ENCODE peak calls at places on chromosomes 3 and 15, in five cellular contexts. A is mammary epithelial cell, Z is A549, Q is right cardiac atrium, H is tibial nerve. I is an unnamed sample.

GRCh38 chr3:138877246-138877645 is 42.5 kb upstream of the PIK3CB start:
- DNase-seq in A (peak; percentile 95), Z (no peak), H (no peak), Q (no peak), I (peak; percentile 66)

GRCh38 chr3:22729981-22730380 is 473.1 kb upstream of the UBE2E2 start:
- DNase-seq in Q (no peak), H (no peak), Z (no peak), A (peak; percentile 2), I (no peak)

GRCh38 chr3:172749201-172749965 is 1.1 kb upstream of the ECT2 start:
- DNase-seq in H (peak; percentile 25), Q (peak; percentile 38), A (peak; percentile 85), Z (peak; percentile 78), I (peak; percentile 74)

GRCh38 chr15:26771168-26771916 is 1.5 kb downstream of the GABRB3 start:
- DNase-seq in H (no peak), Q (peak; percentile 42), Z (no peak), A (no peak), I (no peak)

GRCh38 chr3:42277676-42278075 is 11.7 kb upstream of the CCK start:
- DNase-seq in A (no peak), H (no peak), Q (no peak), Z (no peak), I (no peak)

GRCh38 chr3:139935071-139935865 is at the start of gene CLSTN2:
- DNase-seq in A (peak; percentile 59), H (peak; percentile 64), Z (peak; percentile 24), Q (peak; percentile 87), I (no peak)

GRCh38 chr3:61832375-61833229 is 271.2 kb downstream of the PTPRG start:
- DNase-seq in H (no peak), Z (no peak), Q (no peak), A (no peak), I (no peak)

GRCh38 chr3:153166206-153166605 is 4.2 kb downstream of the RAP2B start:
- DNase-seq in A (peak; percentile 50), Q (no peak), Z (no peak), H (no peak), I (no peak)

GRCh38 chr15:76139368-76140068 is 79.7 kb downstream of the TMEM266 start:
- DNase-seq in Q (peak; percentile 62), Z (peak; percentile 94), A (peak; percentile 55), H (peak; percentile 89), I (no peak)

GRCh38 chr3:13818919-13819318 is 61.0 kb downstream of the WNT7A start:
- DNase-seq in H (no peak), Q (no peak), Z (no peak), A (no peak), I (no peak)

GRCh38 chr3:8651418-8652322 is 7.1 kb upstream of the SSUH2 start:
- DNase-seq in A (no peak), H (no peak), Z (no peak), Q (no peak), I (no peak)

DNA sequence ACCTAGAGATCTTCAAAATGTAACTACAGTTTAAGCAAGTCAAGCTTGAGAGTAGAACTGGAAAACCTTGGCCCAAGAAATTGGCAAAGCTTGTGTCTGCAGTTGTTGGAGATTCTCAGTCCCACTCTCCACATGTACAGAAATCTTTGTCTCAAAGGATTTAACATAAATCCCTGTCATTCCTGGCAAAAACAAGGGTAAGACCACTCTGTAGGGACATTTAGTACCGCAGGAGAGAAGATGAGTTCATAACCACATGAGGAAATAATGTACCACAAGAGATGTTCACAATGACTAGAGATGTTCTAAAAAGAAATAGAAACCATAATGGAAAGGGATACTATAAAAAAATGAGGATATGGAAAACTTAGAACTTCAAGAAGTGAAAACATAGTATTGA is 73.7 kb downstream of the RAB7A start:
- DNase-seq in A (no peak), H (no peak), Q (no peak), Z (no peak), I (no peak)
- H3K27ac ChIP-seq in A (no peak overlapping the region), H (no peak overlapping the region), Q (peak overlapping the region; percentile 53), Z (no peak overlapping the region), I (no peak overlapping the region)

DNA sequence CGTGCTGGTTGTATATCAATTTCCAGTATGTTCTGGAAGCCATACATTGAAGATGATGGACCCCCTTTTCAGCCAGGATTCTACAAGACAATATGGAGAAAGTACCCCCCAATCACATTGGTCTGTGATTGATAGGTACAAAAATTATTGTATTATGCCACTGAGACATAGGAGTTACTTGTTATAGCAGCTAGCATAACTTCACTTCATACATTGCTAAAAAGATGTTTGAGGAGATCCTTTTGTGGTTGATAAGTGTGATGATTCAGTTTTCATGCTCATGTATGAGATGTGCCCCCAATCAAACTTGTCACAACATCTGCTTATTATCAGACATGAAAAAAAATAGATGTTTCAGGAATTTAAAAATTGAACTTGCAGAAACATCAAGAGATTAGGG is 66.0 kb downstream of the GPD1L start:
- DNase-seq in A (no peak), H (no peak), Z (no peak), Q (no peak), I (no peak)
- H3K27ac ChIP-seq in A (no peak overlapping the region), H (no peak overlapping the region), Z (no peak overlapping the region), Q (no peak overlapping the region), I (no peak overlapping the region)

DNA sequence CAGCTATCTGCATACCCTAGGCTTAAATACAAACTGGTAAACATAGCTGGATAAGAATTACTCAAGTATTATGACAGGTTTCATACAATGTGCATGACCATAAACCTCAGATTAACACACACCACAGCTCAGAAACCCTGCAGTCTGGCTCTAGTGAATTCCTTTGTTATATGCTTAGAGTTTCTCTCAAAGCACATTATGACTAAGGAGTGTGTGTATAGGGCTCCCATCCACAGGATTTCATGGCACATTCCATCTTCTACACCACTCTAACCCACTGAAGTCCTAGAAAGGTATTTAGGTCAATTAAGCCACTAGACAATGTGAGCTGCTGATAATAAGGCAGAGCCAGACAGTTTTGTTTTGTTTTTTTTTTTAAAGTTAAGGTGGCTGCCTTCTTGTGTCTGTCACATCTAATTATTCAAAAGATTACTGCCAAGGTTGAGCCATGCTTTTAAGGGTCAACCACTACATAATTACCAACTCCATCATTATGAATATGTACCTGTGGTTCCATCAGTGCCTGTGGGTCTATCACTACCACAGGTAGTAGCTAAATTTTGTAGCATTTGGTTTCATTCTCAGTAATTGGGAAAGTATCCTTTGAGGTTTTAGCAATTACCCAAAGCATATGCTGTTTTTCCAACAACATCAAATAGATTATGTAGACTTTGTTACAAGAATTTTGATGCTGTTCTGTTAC is 107.0 kb downstream of the ALCAM start:
- DNase-seq in Z (no peak), H (no peak), A (peak; percentile 90), Q (no peak), I (peak; percentile 56)
- H3K27ac ChIP-seq in Z (no peak overlapping the region), H (no peak overlapping the region), A (peak overlapping the region; percentile 55), Q (no peak overlapping the region), I (peak overlapping the region; percentile 19)

DNA sequence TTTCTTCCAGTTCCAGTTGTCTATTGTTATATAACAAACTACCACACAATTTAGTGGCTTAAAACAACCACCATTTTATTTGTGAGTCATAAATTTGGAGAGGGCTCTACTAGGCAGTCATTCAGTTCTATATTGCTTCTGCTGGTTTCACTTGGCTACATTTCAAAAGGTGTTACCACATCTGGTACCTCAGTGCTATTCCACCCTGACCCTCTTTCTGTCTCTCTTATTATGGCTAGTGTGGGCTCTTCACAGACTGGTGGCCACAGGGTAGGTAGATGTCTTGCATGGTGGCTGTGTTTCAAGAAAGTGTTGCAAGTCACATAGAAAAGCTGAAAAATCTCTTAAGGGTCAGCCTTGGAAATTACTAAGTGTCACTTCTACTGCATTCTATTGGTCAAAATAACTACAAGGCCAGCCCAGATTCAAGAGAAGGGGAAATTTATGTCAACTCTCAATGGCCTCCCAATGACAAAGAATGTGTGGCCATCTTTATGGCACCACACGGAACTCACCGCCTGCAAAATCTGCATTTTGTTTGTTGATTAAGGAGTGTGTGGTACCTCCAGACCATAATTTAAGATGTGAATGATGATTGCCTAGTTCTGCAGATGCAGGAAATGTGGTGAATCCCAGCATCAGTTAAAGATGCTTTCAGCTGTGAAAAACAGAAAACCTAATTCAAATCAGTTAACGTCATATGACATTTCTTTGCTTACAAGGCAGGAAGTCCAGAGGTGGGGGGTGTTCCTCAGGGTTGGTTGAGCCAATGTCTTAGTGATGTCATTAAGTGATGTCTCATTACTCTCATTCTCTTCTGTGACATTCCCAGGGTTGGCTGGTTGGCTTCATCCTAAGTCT is 105.8 kb upstream of the RASGRP1 start:
- DNase-seq in A (no peak), Z (no peak), H (no peak), Q (no peak), I (no peak)
- H3K27ac ChIP-seq in A (no peak overlapping the region), Z (no peak overlapping the region), H (no peak overlapping the region), Q (no peak overlapping the region), I (no peak overlapping the region)

GRCh38 chr3:125057186-125057850 is 1.5 kb upstream of the HEG1 start:
- DNase-seq in Q (no peak), Z (no peak), A (peak; percentile 88), H (no peak), I (no peak)
- H3K27ac ChIP-seq in Q (peak overlapping the region; percentile 83), Z (peak overlapping the region; percentile 83), A (peak overlapping the region; percentile 60), H (no peak overlapping the region), I (peak overlapping the region; percentile 56)

GRCh38 chr3:192055946-192056345 is 595.0 kb downstream of the PYDC2 start:
- DNase-seq in Z (no peak), H (no peak), Q (no peak), A (no peak), I (no peak)

GRCh38 chr3:192063570-192063969 is 602.6 kb downstream of the PYDC2 start:
- DNase-seq in Z (no peak), A (no peak), H (no peak), Q (peak; percentile 25), I (no peak)

GRCh38 chr3:192062186-192062585 is 601.2 kb downstream of the PYDC2 start:
- DNase-seq in Q (no peak), H (no peak), A (peak; percentile 19), Z (no peak), I (no peak)

GRCh38 chr3:192064959-192065358 is 604.0 kb downstream of the PYDC2 start:
- DNase-seq in A (no peak), H (no peak), Z (no peak), Q (no peak), I (no peak)

DNA sequence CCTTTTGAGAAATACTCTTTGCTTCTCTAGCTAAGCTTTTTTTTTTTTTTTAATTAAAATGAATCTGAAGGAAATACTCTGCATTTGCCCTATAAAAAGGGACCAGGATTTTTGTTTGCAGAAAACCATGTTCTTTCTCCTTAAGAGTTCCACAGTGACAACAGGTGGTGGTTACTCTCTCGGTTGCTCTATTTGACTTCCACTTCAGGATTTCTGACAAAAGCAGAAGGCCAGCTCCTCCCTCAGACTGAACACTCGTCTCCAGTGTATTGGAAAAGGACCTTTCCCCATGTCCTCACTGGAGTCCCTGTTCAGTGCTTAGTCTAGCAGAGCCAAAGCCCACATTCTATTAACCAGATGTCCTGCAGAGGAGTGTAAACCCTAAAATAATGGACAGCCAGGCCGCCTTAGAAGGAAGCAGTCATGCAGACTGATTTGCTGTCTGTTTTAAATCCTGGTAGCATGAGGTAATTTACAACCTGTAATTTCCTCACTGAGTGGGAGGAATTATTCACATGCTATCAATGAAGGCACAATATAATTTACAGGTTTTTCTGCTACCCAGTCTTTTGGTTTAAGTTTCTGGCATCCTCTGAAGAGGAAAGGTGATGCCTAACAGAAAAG is 599.3 kb downstream of the PYDC2 start:
- DNase-seq in Z (no peak), H (no peak), Q (no peak), A (no peak), I (no peak)
- H3K27ac ChIP-seq in Z (no peak overlapping the region), H (no peak overlapping the region), Q (no peak overlapping the region), A (no peak overlapping the region), I (no peak overlapping the region)

I was measured in epithelial cell of prostate.